ENCODE peak calls at places on chromosomes 4 and X, in seven cellular contexts. I, Y, W, S, B, R and M are unnamed samples.
A peak's percentile ranks its signal among the peaks of the same experiment; 100 is the strongest.

GRCh38 chr4:189837462-189837861 is 103.2 kb upstream of the FRG1 start:
- DNase-seq in I (no peak), Y (no peak), W (no peak), S (no peak), B (no peak), R (no peak), M (no peak)

GRCh38 chr4:184902550-184902949 is 76.8 kb upstream of the ACSL1 start:
- DNase-seq in I (no peak), Y (no peak), W (no peak), S (no peak), B (no peak), R (no peak), M (no peak)

GRCh38 chr4:90051999-90052398 is 75.2 kb upstream of the CCSER1 start:
- DNase-seq in I (no peak), Y (no peak), W (no peak), S (no peak), B (peak; percentile 17), R (no peak), M (no peak)

GRCh38 chr4:99414401-99414800 is 20.7 kb downstream of the ADH7 start:
- DNase-seq in I (no peak), Y (no peak), W (no peak), S (no peak), B (no peak), R (no peak), M (no peak)

GRCh38 chrX:53184836-53185235 is 40.2 kb downstream of the KDM5C start:
- DNase-seq in I (peak; percentile 78), Y (peak; percentile 65), W (no peak), S (no peak), B (no peak), R (peak; percentile 51), M (no peak)

GRCh38 chrX:108537005-108537404 is 97.4 kb downstream of the COL4A5 start:
- DNase-seq in I (peak; percentile 54), Y (peak; percentile 38), W (peak; percentile 19), S (peak; percentile 2), B (peak; percentile 63), R (peak; percentile 29), M (peak; percentile 24)

GRCh38 chr4:159446266-159446976 is 343.5 kb downstream of the RAPGEF2 start:
- DNase-seq in I (peak; percentile 86), Y (peak; percentile 84), W (peak; percentile 57), S (peak; percentile 53), B (peak; percentile 84), R (peak; percentile 68), M (peak; percentile 50)

GRCh38 chr4:1277667-1278335 is 11.9 kb upstream of the MAEA start:
- DNase-seq in I (peak; percentile 25), Y (peak; percentile 3), W (no peak), S (no peak), B (no peak), R (no peak), M (no peak)

GRCh38 chrX:119155416-119156035 is 27.9 kb upstream of the KIAA1210 start:
- DNase-seq in I (peak; percentile 83), Y (peak; percentile 40), W (peak; percentile 7), S (no peak), B (no peak), R (peak; percentile 46), M (no peak)

GRCh38 chrX:2490634-2491033 is 10.1 kb downstream of the DHRSX start:
- DNase-seq in I (no peak), Y (no peak), W (no peak), S (no peak), B (no peak), R (no peak), M (no peak)

GRCh38 chr4:125314676-125315570 is at the start of gene FAT4:
- DNase-seq in I (peak; percentile 99), Y (peak; percentile 97), W (peak; percentile 35), S (peak; percentile 89), B (peak; percentile 94), R (peak; percentile 94), M (no peak)

GRCh38 chr4:153393397-153393796 is 48.9 kb downstream of the MND1 start:
- DNase-seq in I (peak; percentile 83), Y (peak; percentile 85), W (no peak), S (no peak), B (no peak), R (no peak), M (no peak)

GRCh38 chr4:3819210-3819919 is 53.2 kb downstream of the ADRA2C start:
- DNase-seq in I (no peak), Y (no peak), W (no peak), S (no peak), B (no peak), R (no peak), M (no peak)

GRCh38 chrX:45200741-45201234 is at the start of gene DIPK2B:
- DNase-seq in I (no peak), Y (no peak), W (no peak), S (no peak), B (no peak), R (no peak), M (no peak)

DNA sequence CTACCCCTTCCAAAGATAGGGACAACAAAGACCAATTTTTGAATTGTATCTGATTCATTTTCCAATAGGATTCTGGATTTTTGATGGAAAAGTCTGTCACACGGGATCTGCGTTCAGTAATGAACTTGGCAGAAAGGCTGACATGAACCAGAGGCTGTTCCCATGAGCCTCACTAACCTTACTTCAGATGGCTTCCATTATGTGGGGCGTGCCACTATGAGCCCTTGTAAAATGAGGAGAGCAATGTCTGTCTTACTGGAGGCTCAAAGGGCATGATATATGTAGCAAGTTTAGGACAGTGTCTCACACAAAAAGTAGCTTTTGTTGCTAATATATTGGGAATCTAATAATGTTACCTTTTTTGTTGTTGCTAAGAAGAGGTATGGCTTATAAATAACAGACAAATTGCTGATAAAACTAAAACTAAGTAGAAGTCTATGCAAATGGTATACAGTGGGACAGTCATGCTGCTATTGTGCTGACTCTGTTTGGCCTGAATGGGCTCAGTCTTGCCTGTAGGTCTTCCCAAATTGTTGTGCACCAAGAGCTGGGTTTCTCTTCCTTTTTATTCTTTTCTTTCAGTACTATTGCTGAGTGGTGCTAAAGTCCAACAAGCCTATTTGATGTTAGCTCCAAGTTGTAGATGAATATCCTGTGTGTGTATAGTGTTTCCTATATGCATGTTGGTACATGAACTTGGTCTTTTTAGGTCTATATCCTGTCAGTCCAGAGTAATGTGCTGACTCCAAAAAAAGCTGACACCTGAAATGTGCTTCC is 132.1 kb downstream of the SPRY1 start:
- DNase-seq in I (no peak), Y (no peak), W (no peak), S (no peak), B (no peak), R (peak; percentile 45), M (no peak)
- H2AFZ ChIP-seq in I (no peak overlapping the region), Y (no peak overlapping the region), W (no peak overlapping the region), S (no peak overlapping the region), B (peak overlapping the region; percentile 34), R (peak overlapping the region; percentile 76), M (no peak overlapping the region)

GRCh38 chr4:95572304-95572991 is 23.7 kb upstream of the UNC5C start:
- DNase-seq in I (no peak), Y (no peak), W (no peak), S (no peak), B (peak; percentile 36), R (peak; percentile 50), M (no peak)
- H2AFZ ChIP-seq in I (no peak overlapping the region), Y (no peak overlapping the region), W (no peak overlapping the region), S (peak overlapping the region; percentile 81), B (peak overlapping the region; percentile 88), R (peak overlapping the region; percentile 40), M (no peak overlapping the region)

GRCh38 chr4:87382931-87383330 is 8.1 kb downstream of the HSD17B11 start:
- DNase-seq in I (no peak), Y (no peak), W (no peak), S (no peak), B (no peak), R (no peak), M (no peak)
- H2AFZ ChIP-seq in I (no peak overlapping the region), Y (no peak overlapping the region), W (no peak overlapping the region), S (no peak overlapping the region), B (no peak overlapping the region), R (no peak overlapping the region), M (no peak overlapping the region)

GRCh38 chr4:77861500-77861899 is 1.1 kb upstream of the MRPL1 start:
- DNase-seq in I (peak; percentile 37), Y (no peak), W (no peak), S (no peak), B (peak; percentile 15), R (no peak), M (peak; percentile 38)
- H2AFZ ChIP-seq in I (peak overlapping the region; percentile 87), Y (peak overlapping the region; percentile 91), W (peak overlapping the region; percentile 92), S (peak overlapping the region; percentile 84), B (peak overlapping the region; percentile 34), R (peak overlapping the region; percentile 92), M (peak overlapping the region; percentile 99)

GRCh38 chr4:95304898-95305297 is 243.9 kb downstream of the UNC5C start:
- DNase-seq in I (no peak), Y (peak; percentile 7), W (no peak), S (peak; percentile 30), B (peak; percentile 28), R (peak; percentile 89), M (no peak)

GRCh38 chr4:95296052-95296451 is 252.7 kb downstream of the UNC5C start:
- DNase-seq in I (no peak), Y (no peak), W (no peak), S (no peak), B (no peak), R (no peak), M (no peak)

GRCh38 chr4:95300304-95300703 is 248.5 kb downstream of the UNC5C start:
- DNase-seq in I (no peak), Y (no peak), W (no peak), S (no peak), B (no peak), R (no peak), M (no peak)
- H2AFZ ChIP-seq in I (no peak overlapping the region), Y (no peak overlapping the region), W (no peak overlapping the region), S (no peak overlapping the region), B (no peak overlapping the region), R (no peak overlapping the region), M (no peak overlapping the region)

GRCh38 chr4:148054275-148054674 is 322.4 kb downstream of the ARHGAP10 start:
- DNase-seq in I (no peak), Y (no peak), W (no peak), S (no peak), B (no peak), R (no peak), M (peak; percentile 62)
- H2AFZ ChIP-seq in I (no peak overlapping the region), Y (no peak overlapping the region), W (no peak overlapping the region), S (no peak overlapping the region), B (no peak overlapping the region), R (no peak overlapping the region), M (peak overlapping the region; percentile 81)